ENCODE peak calls at places on chromosome 3, in nine cellular contexts. L is heart right ventricle; V is uterus; T is IMR-90; X is CD8-positive, alpha-beta memory T cell; Y is PC-3; Q is heart left ventricle; N is neural progenitor cell; D is K562. M is an unnamed sample.

GRCh38 chr3:66439666-66440344 is 61.0 kb downstream of the LRIG1 start:
- DNase-seq in L (no peak), Y (no peak), X (no peak), D (no peak), V (no peak), Q (no peak), N (no peak), T (no peak), M (no peak)

GRCh38 chr3:152302521-152303021 is 33.8 kb downstream of the MBNL1 start:
- DNase-seq in X (peak; percentile 32), T (peak; percentile 90), L (peak; percentile 68), N (no peak), Q (peak; percentile 74), Y (peak; percentile 45), D (no peak), V (peak; percentile 72), M (no peak)

GRCh38 chr3:143811602-143812001 is 36.7 kb downstream of the SLC9A9 start:
- DNase-seq in N (no peak), X (no peak), Q (peak; percentile 61), V (peak; percentile 41), T (no peak), L (no peak), D (no peak), Y (no peak), M (no peak)

GRCh38 chr3:46671541-46672348 is 21.7 kb downstream of the ALS2CL start:
- DNase-seq in N (no peak), T (no peak), D (no peak), Q (peak; percentile 19), L (no peak), V (peak; percentile 12), Y (no peak), X (no peak), M (peak; percentile 1)

GRCh38 chr3:9841015-9841414 is 2.8 kb downstream of the RPUSD3 start:
- DNase-seq in L (no peak), V (no peak), D (no peak), Q (no peak), T (no peak), X (no peak), N (no peak), Y (no peak), M (no peak)

GRCh38 chr3:23198801-23199200 is 4.3 kb upstream of the UBE2E2 start:
- DNase-seq in N (no peak), Y (no peak), D (no peak), V (no peak), X (no peak), Q (no peak), T (peak; percentile 46), L (no peak), M (no peak)

GRCh38 chr3:105798381-105798934 is 70.4 kb downstream of the CBLB start:
- DNase-seq in N (peak; percentile 43), D (no peak), X (peak; percentile 11), L (no peak), Q (no peak), T (no peak), Y (no peak), V (no peak), M (no peak)

GRCh38 chr3:100537646-100538338 is 45.4 kb downstream of the TMEM45A start:
- DNase-seq in Y (peak; percentile 72), V (no peak), D (no peak), Q (no peak), X (no peak), L (no peak), T (no peak), N (no peak), M (no peak)

GRCh38 chr3:183584246-183584913 is 28.9 kb upstream of the KLHL6 start:
- DNase-seq in Q (peak; percentile 76), Y (no peak), T (peak; percentile 53), L (peak; percentile 66), X (no peak), D (peak; percentile 42), N (no peak), V (peak; percentile 52), M (no peak)

GRCh38 chr3:122415762-122416654 is at the start of gene WDR5B:
- DNase-seq in L (peak; percentile 98), V (peak; percentile 98), N (peak; percentile 98), Y (peak; percentile 99), D (peak; percentile 94), T (peak; percentile 96), Q (peak; percentile 98), X (peak; percentile 98), M (peak; percentile 91)

GRCh38 chr3:194320744-194321243 is 30.3 kb downstream of the CPN2 start:
- DNase-seq in T (no peak), Q (no peak), N (no peak), D (no peak), V (no peak), X (no peak), L (no peak), Y (no peak), M (no peak)

GRCh38 chr3:194321666-194322640 is 29.2 kb downstream of the CPN2 start:
- DNase-seq in Q (no peak), Y (peak; percentile 66), V (no peak), X (no peak), T (no peak), D (no peak), N (no peak), L (no peak), M (no peak)

GRCh38 chr3:194323785-194324735 is 27.1 kb downstream of the CPN2 start:
- DNase-seq in V (peak; percentile 77), N (peak; percentile 40), T (peak; percentile 48), Q (peak; percentile 95), D (peak; percentile 93), X (peak; percentile 28), Y (peak; percentile 96), L (peak; percentile 87), M (peak; percentile 19)

GRCh38 chr3:194324823-194325327 is 26.3 kb downstream of the CPN2 start:
- DNase-seq in Q (no peak), X (no peak), V (no peak), L (no peak), T (no peak), N (no peak), D (no peak), Y (no peak), M (no peak)

DNA sequence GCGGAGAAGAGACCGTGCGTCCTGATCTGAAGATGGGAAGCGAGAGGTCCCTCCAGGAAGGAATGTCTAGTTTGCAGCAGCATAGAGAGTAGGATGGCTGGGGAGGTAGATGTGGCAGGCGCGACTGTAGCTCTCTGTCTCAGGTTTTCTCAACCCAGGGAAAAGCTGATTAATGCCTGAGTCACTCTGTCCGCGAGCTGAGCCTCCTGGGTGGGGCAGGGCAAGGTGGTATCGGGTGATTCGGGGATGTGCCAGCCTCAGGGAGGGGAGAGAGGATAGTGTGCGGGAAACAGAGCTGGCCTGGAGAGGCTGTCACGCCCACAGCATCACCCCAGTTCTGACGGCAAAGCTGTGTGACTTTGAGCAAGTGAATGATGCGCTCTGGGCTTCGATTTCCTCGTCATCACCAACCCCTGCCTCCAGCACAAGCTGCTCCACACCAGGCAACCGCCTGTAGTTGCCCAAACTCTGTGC is 28.4 kb downstream of the CPN2 start:
- DNase-seq in V (no peak), X (no peak), N (no peak), Q (no peak), T (peak; percentile 55), D (peak; percentile 42), Y (peak; percentile 98), L (no peak), M (no peak)
- H3K9me3 ChIP-seq in V (no peaks in the 10 kb centered on the region), X (no peaks in the 10 kb centered on the region), N (peaks cover 7% of the 10 kb centered on the region), Q (no peaks in the 10 kb centered on the region), T (peaks cover 12% of the 10 kb centered on the region), D (peaks cover 4% of the 10 kb centered on the region), Y (no peaks in the 10 kb centered on the region), L (no peaks in the 10 kb centered on the region), M (no peaks in the 10 kb centered on the region)

GRCh38 chr3:16687206-16687605 is 82.0 kb upstream of the DAZL start:
- DNase-seq in D (no peak), Y (no peak), Q (no peak), V (no peak), L (no peak), X (no peak), N (peak; percentile 27), T (no peak), M (no peak)
- H3K9me3 ChIP-seq in D (no peaks in the 10 kb centered on the region), Y (no peaks in the 10 kb centered on the region), Q (no peaks in the 10 kb centered on the region), V (no peaks in the 10 kb centered on the region), L (no peaks in the 10 kb centered on the region), X (no peaks in the 10 kb centered on the region), N (no peaks in the 10 kb centered on the region), T (no peaks in the 10 kb centered on the region), M (no peaks in the 10 kb centered on the region)

DNA sequence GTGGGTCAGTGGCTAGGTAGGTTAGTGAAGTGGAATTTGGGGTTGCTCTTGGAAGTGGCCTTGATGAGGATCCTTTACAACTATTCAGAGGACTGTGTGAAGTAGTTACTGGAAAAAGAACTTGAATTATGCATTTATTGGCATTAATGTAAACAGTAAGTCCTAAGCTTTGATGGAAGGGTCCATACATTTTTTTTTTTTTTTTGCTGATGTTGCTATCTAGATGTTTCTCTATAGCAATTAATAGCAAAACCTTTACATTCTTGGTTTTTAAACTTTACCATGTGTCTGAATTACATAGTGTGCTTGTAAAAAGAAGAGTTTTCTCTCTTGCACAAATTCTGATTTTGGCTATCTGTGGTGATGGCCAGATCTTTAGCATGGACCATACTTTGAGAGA is 9.5 kb downstream of the ZNF621 start:
- DNase-seq in L (no peak), Y (no peak), X (no peak), D (no peak), T (no peak), Q (no peak), N (no peak), V (no peak), M (no peak)
- H3K9me3 ChIP-seq in L (peaks cover 50% of the 10 kb centered on the region), Y (no peaks in the 10 kb centered on the region), X (no peaks in the 10 kb centered on the region), D (peaks cover 6% of the 10 kb centered on the region), T (peaks cover 27% of the 10 kb centered on the region), Q (no peaks in the 10 kb centered on the region), N (no peaks in the 10 kb centered on the region), V (no peaks in the 10 kb centered on the region), M (no peaks in the 10 kb centered on the region)

DNA sequence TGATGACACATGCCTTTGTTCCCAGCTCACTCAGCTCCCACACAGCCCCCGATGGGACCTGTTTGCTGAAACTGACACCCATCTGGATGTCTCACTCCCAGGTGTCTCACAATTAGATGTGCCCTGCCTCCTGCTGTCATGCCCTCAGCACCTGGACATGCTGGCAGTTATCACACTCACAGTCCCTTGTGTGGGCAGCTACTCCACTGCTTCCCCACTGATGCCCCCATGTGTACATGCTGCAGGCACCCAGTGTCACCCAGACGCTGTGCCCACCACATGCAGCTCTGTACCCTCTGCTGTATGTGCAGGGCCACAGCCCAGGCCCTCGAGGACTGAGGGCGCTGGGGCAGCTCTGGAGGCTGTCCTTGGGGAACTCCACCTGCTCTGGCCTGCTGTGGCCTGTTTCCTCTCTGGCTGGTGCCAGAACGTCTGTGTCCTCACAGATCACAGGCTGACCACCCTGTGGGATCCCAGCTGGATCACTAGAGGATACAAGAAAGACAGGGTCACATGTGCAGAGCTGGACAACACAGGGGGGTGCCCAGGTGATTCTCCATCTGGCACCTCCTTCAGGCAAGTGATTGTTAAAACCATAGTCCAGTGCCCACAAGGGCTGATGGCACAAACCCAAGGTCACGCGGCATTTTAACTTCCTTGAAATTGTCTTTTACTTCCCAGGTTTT is 14.0 kb downstream of the C3orf22 start:
- DNase-seq in L (no peak), Q (peak; percentile 23), Y (no peak), N (no peak), X (no peak), D (no peak), T (no peak), V (peak; percentile 7), M (peak; percentile 0)
- H3K9me3 ChIP-seq in L (no peaks in the 10 kb centered on the region), Q (no peaks in the 10 kb centered on the region), Y (no peaks in the 10 kb centered on the region), N (no peaks in the 10 kb centered on the region), X (no peaks in the 10 kb centered on the region), D (peaks cover 2% of the 10 kb centered on the region), T (no peaks in the 10 kb centered on the region), V (no peaks in the 10 kb centered on the region), M (no peaks in the 10 kb centered on the region)

GRCh38 chr3:150399060-150399459 is 9.0 kb upstream of the TSC22D2 start:
- DNase-seq in Q (no peak), X (no peak), D (no peak), N (peak; percentile 31), T (no peak), Y (no peak), V (no peak), L (no peak), M (no peak)
- H3K9me3 ChIP-seq in Q (no peaks in the 10 kb centered on the region), X (no peaks in the 10 kb centered on the region), D (no peaks in the 10 kb centered on the region), N (no peaks in the 10 kb centered on the region), T (no peaks in the 10 kb centered on the region), Y (no peaks in the 10 kb centered on the region), V (no peaks in the 10 kb centered on the region), L (no peaks in the 10 kb centered on the region), M (no peaks in the 10 kb centered on the region)

M was measured in T-helper 17 cell.